ENCODE peak calls at places on chromosomes 1 and 21, in seven cellular contexts. T is thoracic aorta; I is GM23248; M is A549; K is CD8-positive, alpha-beta T cell; S is heart left ventricle; P is cardiac muscle cell. N is an unnamed sample.

GRCh38 chr1:9455487-9456237 is 83.6 kb upstream of the SLC25A33 start:
- DNase-seq in T (no peak), I (peak), M (peak), K (peak), S (peak), P (peak), N (peak)

GRCh38 chr1:99648107-99648506 is 2.2 kb downstream of the PALMD start:
- DNase-seq in T (no peak), I (peak), M (peak), K (no peak), S (peak), P (no peak), N (no peak)

GRCh38 chr1:4130096-4130495 is 230.0 kb upstream of the C1orf174 start:
- DNase-seq in T (no peak), I (no peak), M (no peak), K (no peak), S (no peak), P (no peak), N (no peak)

GRCh38 chr21:42062543-42063022 is 8.5 kb upstream of the UMODL1 start:
- DNase-seq in T (no peak), I (no peak), M (no peak), K (peak), S (peak), P (no peak), N (no peak)

GRCh38 chr1:206705187-206705586 is 20.5 kb downstream of the MAPKAPK2 start:
- DNase-seq in T (no peak), I (peak), M (no peak), K (no peak), S (no peak), P (no peak), N (no peak)

GRCh38 chr1:229430761-229431269 is 3.1 kb downstream of the ACTA1 start:
- DNase-seq in T (no peak), I (peak), M (no peak), K (peak), S (peak), P (peak), N (peak)

GRCh38 chr1:3003039-3003940 is 18.0 kb upstream of the ACTRT2 start:
- DNase-seq in T (no peak), I (no peak), M (no peak), K (no peak), S (no peak), P (no peak), N (no peak)

GRCh38 chr1:232620356-232620841 is 9.5 kb downstream of the SIPA1L2 start:
- DNase-seq in T (no peak), I (peak), M (peak), K (no peak), S (peak), P (peak), N (no peak)

GRCh38 chr1:243409284-243409683 is 153.4 kb downstream of the SDCCAG8 start:
- DNase-seq in T (no peak), I (no peak), M (peak), K (no peak), S (no peak), P (no peak), N (no peak)

GRCh38 chr1:159873546-159873945 is 11.1 kb upstream of the VSIG8 start:
- DNase-seq in T (no peak), I (no peak), M (no peak), K (no peak), S (no peak), P (no peak), N (no peak)

GRCh38 chr1:11478571-11479374 is at the start of gene DISP3:
- DNase-seq in T (no peak), I (peak), M (peak), K (peak), S (peak), P (peak), N (peak)

GRCh38 chr1:33697816-33698215 is 166.1 kb upstream of the HMGB4 start:
- DNase-seq in T (no peak), I (no peak), M (no peak), K (no peak), S (no peak), P (no peak), N (no peak)

GRCh38 chr1:86913399-86913895 is 479 bp downstream of the SELENOF start:
- DNase-seq in T (no peak), I (peak), M (peak), K (no peak), S (no peak), P (peak), N (no peak)

GRCh38 chr1:11800756-11801433 is 4.9 kb downstream of the MTHFR start:
- DNase-seq in T (no peak), I (no peak), M (no peak), K (no peak), S (no peak), P (no peak), N (no peak)

GRCh38 chr1:224747578-224747977 is 131.5 kb downstream of the CNIH3 start:
- DNase-seq in T (no peak), I (peak), M (no peak), K (no peak), S (no peak), P (no peak), N (no peak)

GRCh38 chr1:43367026-43367903 is 546 bp downstream of the ELOVL1 start:
- DNase-seq in T (no peak), I (peak), M (no peak), K (no peak), S (no peak), P (no peak), N (no peak)

GRCh38 chr1:2650967-2651645 is 18.3 kb upstream of the MMEL1 start:
- DNase-seq in T (no peak), I (no peak), M (no peak), K (no peak), S (peak), P (no peak), N (peak)

GRCh38 chr1:32716312-32717126 is 13.9 kb upstream of the SYNC start:
- DNase-seq in T (no peak), I (no peak), M (peak), K (no peak), S (peak), P (peak), N (peak)

GRCh38 chr1:68485431-68486022 is 11.4 kb downstream of the DEPDC1 start:
- DNase-seq in T (no peak), I (peak), M (no peak), K (no peak), S (no peak), P (no peak), N (no peak)

GRCh38 chr1:153945795-153946621 is 510 bp downstream of the DENND4B start:
- DNase-seq in T (peak), I (peak), M (peak), K (peak), S (peak), P (peak), N (peak)

GRCh38 chr1:9058465-9058864 is 11.0 kb downstream of the SLC2A5 start:
- DNase-seq in T (no peak), I (peak), M (no peak), K (no peak), S (no peak), P (no peak), N (no peak)

GRCh38 chr1:66925944-66926343 is 1.2 kb downstream of the MIER1 start:
- DNase-seq in T (no peak), I (peak), M (no peak), K (no peak), S (no peak), P (peak), N (no peak)

GRCh38 chr1:65681101-65681500 is 111.6 kb upstream of the PDE4B start:
- DNase-seq in T (no peak), I (peak), M (no peak), K (no peak), S (no peak), P (no peak), N (no peak)

GRCh38 chr1:29688477-29689365 is 452.4 kb downstream of the PTPRU start:
- DNase-seq in T (no peak), I (peak), M (no peak), K (no peak), S (no peak), P (no peak), N (peak)
- H3K27ac ChIP-seq in T (no peak), I (peak), M (no peak), K (no peak), S (no peak), P (no peak), N (peak)

DNA sequence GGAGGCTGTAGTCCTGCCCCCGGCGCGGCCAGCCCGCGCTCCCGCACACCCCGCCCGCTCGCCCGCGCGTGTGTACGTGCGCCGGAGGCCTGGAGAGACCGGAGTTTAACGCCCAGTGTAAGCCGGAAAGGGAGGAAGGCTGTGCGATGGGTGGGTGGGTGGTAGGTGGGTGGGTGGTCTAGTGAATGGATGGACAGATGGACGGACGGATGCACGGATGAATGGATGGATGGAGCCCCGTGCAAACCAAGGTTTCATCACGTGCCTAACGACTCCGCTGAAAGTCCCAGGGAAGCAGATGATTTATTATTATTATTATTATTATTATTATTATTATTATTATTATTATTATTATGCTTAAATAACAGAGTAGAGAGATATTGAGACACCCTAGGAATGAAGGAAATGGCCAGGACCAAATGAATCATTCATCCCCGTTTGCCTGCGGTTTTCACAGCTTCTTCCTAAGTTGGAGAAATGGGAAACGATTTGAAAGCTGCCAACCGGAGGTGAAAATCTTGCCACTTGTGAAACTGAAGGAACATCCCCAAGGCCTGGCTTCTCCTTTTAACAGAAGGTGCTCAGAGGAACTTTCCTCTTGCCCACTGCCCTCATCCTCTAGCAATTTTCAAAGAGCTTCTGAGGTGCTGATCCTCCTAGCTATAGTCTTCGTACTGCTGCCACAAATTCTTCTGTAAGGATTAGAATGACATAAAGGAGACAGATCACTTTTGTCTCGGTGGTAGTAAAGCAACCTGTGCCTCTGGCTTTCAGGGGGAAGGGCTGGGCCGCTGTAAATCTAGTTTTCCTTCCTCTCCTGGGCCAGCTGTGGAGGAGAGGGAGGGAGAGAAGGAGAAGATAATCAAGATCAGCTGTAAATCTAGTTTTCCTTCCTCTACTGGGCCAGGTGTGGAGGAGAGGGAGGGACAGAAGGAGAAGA is 631 bp upstream of the RGS7 start:
- DNase-seq in T (no peak), I (peak), M (no peak), K (no peak), S (no peak), P (peak), N (no peak)
- H3K4me3 ChIP-seq in T (peak), I (peak), M (peak), K (no peak), S (peak), P (peak), N (peak)

GRCh38 chr1:18474559-18474958 is 6.2 kb upstream of the KLHDC7A start:
- DNase-seq in T (no peak), I (no peak), M (no peak), K (no peak), S (no peak), P (no peak), N (no peak)

GRCh38 chr1:18473195-18473815 is 7.4 kb upstream of the KLHDC7A start:
- DNase-seq in T (no peak), I (no peak), M (no peak), K (no peak), S (no peak), P (no peak), N (no peak)

GRCh38 chr1:18469514-18469913 is 11.2 kb upstream of the KLHDC7A start:
- DNase-seq in T (no peak), I (no peak), M (no peak), K (no peak), S (no peak), P (no peak), N (no peak)

GRCh38 chr1:18468570-18468969 is 12.2 kb upstream of the KLHDC7A start:
- DNase-seq in T (no peak), I (no peak), M (no peak), K (no peak), S (no peak), P (no peak), N (no peak)

GRCh38 chr1:18470650-18471355 is 9.9 kb upstream of the KLHDC7A start:
- DNase-seq in T (no peak), I (no peak), M (no peak), K (no peak), S (no peak), P (no peak), N (no peak)
- H3K27ac ChIP-seq in T (no peak), I (no peak), M (no peak), K (no peak), S (no peak), P (no peak), N (no peak)

DNA sequence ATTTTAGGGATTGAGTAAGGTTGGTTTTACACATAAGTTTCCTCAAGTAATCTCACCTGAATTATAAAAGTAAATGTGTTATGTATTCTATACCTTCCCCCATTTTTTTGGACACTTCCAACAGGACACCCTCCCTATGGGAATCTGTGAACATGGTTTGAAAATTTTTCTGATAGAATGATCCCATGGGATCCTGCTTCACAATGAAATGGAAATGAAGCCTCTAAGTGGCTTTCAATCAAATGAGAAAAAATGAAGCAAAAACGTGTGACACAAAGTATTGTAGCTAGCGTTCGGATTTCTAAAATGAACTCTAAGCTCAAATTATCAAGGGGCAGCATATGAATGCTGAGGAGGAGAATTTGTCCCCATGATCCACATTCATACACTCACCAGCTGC is 1006.8 kb downstream of the ADGRL2 start:
- DNase-seq in T (no peak), I (no peak), M (no peak), K (no peak), S (no peak), P (no peak), N (no peak)
- H3K4me3 ChIP-seq in T (no peak), I (no peak), M (no peak), K (no peak), S (no peak), P (no peak), N (no peak)

GRCh38 chr1:234863596-234863995 is 253.6 kb upstream of the IRF2BP2 start:
- DNase-seq in T (no peak), I (peak), M (no peak), K (no peak), S (no peak), P (no peak), N (no peak)
- H3K27ac ChIP-seq in T (peak), I (peak), M (peak), K (no peak), S (peak), P (no peak), N (peak)

GRCh38 chr1:84433253-84434080 is 35.2 kb downstream of the DNASE2B start:
- DNase-seq in T (no peak), I (peak), M (peak), K (peak), S (peak), P (peak), N (peak)
- H3K4me3 ChIP-seq in T (peak), I (peak), M (peak), K (peak), S (peak), P (no peak), N (peak)

DNA sequence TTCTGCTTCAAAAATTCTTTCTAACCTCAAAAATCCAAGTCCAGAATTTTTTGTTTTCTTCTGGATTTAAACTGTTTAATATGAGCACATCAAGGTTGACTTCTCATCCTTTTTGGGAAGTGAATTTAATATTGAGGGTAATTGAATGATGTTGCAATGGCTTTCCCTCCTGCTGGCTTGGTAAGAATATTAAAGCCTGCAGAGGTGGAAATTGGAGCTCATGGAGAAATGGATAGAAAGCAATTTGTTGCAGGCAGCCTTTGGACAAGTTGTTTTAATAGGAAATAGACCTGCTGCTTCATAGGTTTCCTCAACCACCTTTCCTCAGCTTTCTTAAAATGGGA is 124.7 kb downstream of the SYT2 start:
- DNase-seq in T (no peak), I (peak), M (no peak), K (no peak), S (no peak), P (no peak), N (no peak)
- H3K27ac ChIP-seq in T (peak), I (no peak), M (peak), K (no peak), S (peak), P (peak), N (no peak)

DNA sequence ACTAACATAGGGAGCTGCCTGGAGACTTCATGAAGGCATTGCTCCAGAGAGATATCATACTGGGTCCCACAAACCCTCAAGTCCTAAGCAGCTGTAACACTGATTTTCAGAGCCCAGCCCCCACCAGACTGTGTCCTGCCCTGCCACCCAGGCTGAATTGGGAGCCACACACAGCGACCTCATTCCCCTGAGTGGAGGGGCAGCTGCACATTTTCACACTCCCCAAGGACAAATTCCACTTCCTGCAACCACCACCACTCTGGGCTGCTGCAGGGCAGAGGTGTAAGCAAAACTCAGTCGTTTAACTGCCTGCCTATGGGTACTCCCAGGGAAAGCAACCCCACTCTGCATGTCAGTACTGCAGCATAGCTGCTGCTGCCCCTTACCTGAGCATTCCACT is 19.8 kb downstream of the DTL start:
- DNase-seq in T (no peak), I (no peak), M (no peak), K (no peak), S (no peak), P (no peak), N (no peak)
- H3K4me3 ChIP-seq in T (no peak), I (no peak), M (no peak), K (no peak), S (no peak), P (no peak), N (no peak)

DNA sequence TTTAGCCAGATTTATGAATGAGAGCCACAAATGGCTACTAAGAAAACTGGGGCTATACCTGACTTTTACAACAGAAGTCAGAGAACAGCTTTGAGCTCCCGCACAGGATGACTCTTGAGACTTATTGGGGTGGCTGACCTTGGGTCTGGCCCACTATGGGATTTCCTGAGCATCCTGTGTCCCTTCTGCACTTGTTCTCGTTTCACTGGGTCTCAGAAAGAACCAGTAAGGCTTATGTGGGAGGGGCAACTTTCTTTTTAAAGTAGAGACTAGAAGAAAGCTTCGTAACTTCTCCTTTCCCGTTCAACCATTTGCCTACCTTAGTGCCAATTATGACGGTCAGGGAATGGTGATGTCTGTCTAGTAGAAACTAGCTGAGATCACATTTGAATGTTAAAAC is 59.5 kb upstream of the C1orf105 start:
- DNase-seq in T (no peak), I (no peak), M (no peak), K (no peak), S (no peak), P (no peak), N (no peak)
- H3K27ac ChIP-seq in T (peak), I (no peak), M (peak), K (no peak), S (no peak), P (no peak), N (no peak)

N was measured in SJSA1.